ENCODE peak calls at places on chromosomes 4 and X, in six cellular contexts. E is HCT116, W is HepG2, L is GM12878, H is H1, O is K562. P is an unnamed sample.

GRCh38 chr4:139144161-139144859 is 32.7 kb downstream of the ELF2 start:
- DNase-seq in H (no peak), O (no peak), L (no peak), E (no peak), W (no peak), P (no peak)

GRCh38 chrX:30973784-30974427 is 84.9 kb upstream of the TAB3 start:
- DNase-seq in O (peak; percentile 19), E (no peak), L (no peak), H (no peak), W (no peak), P (no peak)

GRCh38 chrX:18360867-18361266 is 6.4 kb upstream of the SCML2 start:
- DNase-seq in W (no peak), O (no peak), E (no peak), H (no peak), L (no peak), P (no peak)

GRCh38 chrX:21912220-21912619 is 28.3 kb upstream of the SMS start:
- DNase-seq in L (no peak), W (no peak), E (no peak), H (no peak), O (no peak), P (no peak)

GRCh38 chr4:147799986-147800555 is 68.2 kb downstream of the ARHGAP10 start:
- DNase-seq in E (no peak), L (peak; percentile 92), H (no peak), W (no peak), O (no peak), P (no peak)

GRCh38 chr4:127846061-127846460 is 34.6 kb upstream of the PLK4 start:
- DNase-seq in E (no peak), O (peak; percentile 75), L (no peak), W (no peak), H (no peak), P (no peak)

GRCh38 chr4:131764730-131765129 is 1384.4 kb upstream of the PCDH10 start:
- DNase-seq in E (no peak), L (no peak), W (no peak), H (no peak), O (no peak), P (no peak)

GRCh38 chrX:21691512-21692018 is 33.4 kb upstream of the KLHL34 start:
- DNase-seq in H (no peak), L (no peak), E (no peak), W (no peak), O (no peak), P (no peak)

GRCh38 chrX:29687687-29688086 is 527.7 kb upstream of the MAGEB2 start:
- DNase-seq in L (no peak), H (no peak), W (no peak), E (no peak), O (no peak), P (no peak)

GRCh38 chr4:166012129-166013078 is 139.4 kb downstream of the TLL1 start:
- DNase-seq in O (no peak), W (no peak), H (no peak), E (no peak), L (no peak), P (no peak)

GRCh38 chr4:149896428-149896827 is 80.8 kb upstream of the IQCM start:
- DNase-seq in L (no peak), O (no peak), H (no peak), W (no peak), E (peak; percentile 13), P (no peak)

GRCh38 chr4:108322497-108322896 is 153.8 kb upstream of the LEF1 start:
- DNase-seq in L (no peak), E (no peak), H (no peak), O (no peak), W (no peak), P (no peak)

GRCh38 chr4:187301923-187302322 is 578.3 kb upstream of the FAT1 start:
- DNase-seq in L (no peak), H (no peak), E (no peak), O (no peak), W (no peak), P (no peak)

GRCh38 chrX:84188320-84188834 is 378 bp upstream of the RPS6KA6 start:
- DNase-seq in H (peak; percentile 53), E (no peak), W (no peak), O (no peak), L (no peak), P (peak; percentile 35)

GRCh38 chr4:161256716-161257115 is 907.1 kb downstream of the FSTL5 start:
- DNase-seq in H (no peak), E (peak; percentile 7), W (peak; percentile 22), L (no peak), O (peak; percentile 1), P (peak; percentile 6)

GRCh38 chrX:9770319-9770718 is 4.7 kb upstream of the GPR143 start:
- DNase-seq in H (no peak), W (no peak), E (no peak), L (no peak), O (no peak), P (no peak)

GRCh38 chr4:165326831-165327210 is 648 bp upstream of the MSMO1 start:
- DNase-seq in W (peak; percentile 57), O (peak; percentile 64), E (no peak), L (no peak), H (no peak), P (no peak)

GRCh38 chrX:3167771-3168170 is 126.5 kb downstream of the ARSF start:
- DNase-seq in E (no peak), H (no peak), L (no peak), W (no peak), O (no peak), P (no peak)

GRCh38 chr4:180106997-180107396 is 2136.2 kb upstream of the TENM3 start:
- DNase-seq in E (no peak), W (no peak), L (no peak), O (no peak), H (no peak), P (no peak)

GRCh38 chr4:85952518-85952917 is 407.3 kb downstream of the MAPK10 start:
- DNase-seq in W (no peak), O (no peak), H (no peak), L (no peak), E (no peak), P (no peak)

GRCh38 chrX:39813631-39814246 is 284.0 kb downstream of the BCOR start:
- DNase-seq in H (no peak), L (no peak), W (no peak), O (no peak), E (no peak), P (no peak)

GRCh38 chr4:3387943-3388348 is 53.8 kb upstream of the HGFAC start:
- DNase-seq in L (no peak), E (no peak), O (no peak), H (peak; percentile 47), W (no peak), P (no peak)

GRCh38 chrX:45006002-45006800 is 133.2 kb downstream of the KDM6A start:
- DNase-seq in E (peak; percentile 67), L (no peak), H (no peak), W (no peak), O (no peak), P (no peak)

GRCh38 chrX:49072712-49073095 is 1.1 kb downstream of the PRAF2 start:
- DNase-seq in W (no peak), H (no peak), O (no peak), L (no peak), E (no peak), P (no peak)

GRCh38 chr4:161920304-161921052 is 243.3 kb downstream of the FSTL5 start:
- DNase-seq in O (no peak), L (no peak), W (no peak), E (no peak), H (no peak), P (no peak)

DNA sequence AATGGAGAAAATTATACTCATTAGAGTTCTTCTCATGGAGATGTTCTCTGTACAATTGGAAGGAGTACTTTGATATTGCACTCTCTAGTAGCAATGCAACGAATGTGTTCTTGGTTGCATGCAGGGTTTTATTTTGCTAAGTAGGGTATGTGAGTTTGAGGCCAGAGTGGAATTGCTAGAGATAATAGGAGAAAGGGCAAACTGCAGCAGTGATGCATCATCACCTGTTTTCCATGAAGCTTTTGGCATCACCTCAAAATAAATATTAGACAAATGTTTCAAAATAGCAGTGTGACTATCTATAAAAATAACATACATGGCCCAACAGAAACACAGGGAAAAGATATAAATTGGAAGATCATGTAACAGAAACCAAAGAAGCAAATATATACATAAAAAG is 93.3 kb downstream of the TIGD2 start:
- DNase-seq in H (no peak), W (no peak), O (no peak), L (no peak), E (no peak), P (no peak)
- TF ChIP-seq ZNF274 in H (no peak), W (no peak), O (no peak), L (no peak), E (no peak), P (no peak)

GRCh38 chr4:8171941-8172924 is 13.6 kb upstream of the ABLIM2 start:
- DNase-seq in H (no peak), E (no peak), W (no peak), O (no peak), L (peak; percentile 24), P (no peak)
- TF ChIP-seq YY1 in H (no peak), E (no peak), W (no peak), O (no peak), L (peak; percentile 55), P (no peak)

GRCh38 chr4:83124079-83124780 is 9.7 kb upstream of the PLAC8 start:
- DNase-seq in E (no peak), W (no peak), O (no peak), L (no peak), H (no peak), P (no peak)
- TF ChIP-seq ZNF274 in E (no peak), W (no peak), O (no peak), L (no peak), H (no peak), P (no peak)

GRCh38 chr4:25223770-25224375 is 10.0 kb upstream of the PI4K2B start:
- DNase-seq in L (no peak), E (peak; percentile 57), W (no peak), O (peak; percentile 50), H (peak; percentile 81), P (no peak)
- TF ChIP-seq YY1 in L (peak; percentile 76), E (peak; percentile 75), W (no peak), O (no peak), H (peak; percentile 58), P (no peak)

P was measured in NT2/D1.